ENCODE peak calls at places on chromosomes 16 and 17, in seven cellular contexts. H is BE2C, O is GM23338, Z is body of pancreas, B is hepatocyte, K is fibroblast of lung, W is neural progenitor cell. S is an unnamed sample. For H3K4me1, the result is how much of the 10 kb centered on the place peaks cover.

GRCh38 chr17:29930399-29931010 is 477 bp upstream of the SSH2 start:
- DNase-seq in W (peak), K (peak), B (no peak), O (peak), Z (peak), H (no peak), S (no peak)

GRCh38 chr16:67934306-67935095 is 2.1 kb downstream of the PSMB10 start:
- DNase-seq in O (no peak), H (peak), B (no peak), W (no peak), Z (peak), K (no peak), S (peak)

GRCh38 chr17:75701288-75701687 is 20.0 kb upstream of the ITGB4 start:
- DNase-seq in Z (no peak), B (peak), O (no peak), H (no peak), W (no peak), K (no peak), S (no peak)

GRCh38 chr17:47941998-47942490 is 673 bp downstream of the PNPO start:
- DNase-seq in H (no peak), B (no peak), W (no peak), K (no peak), Z (no peak), O (peak), S (no peak)

GRCh38 chr17:14352139-14352538 is 51.3 kb downstream of the HS3ST3B1 start:
- DNase-seq in K (peak), O (no peak), B (no peak), W (no peak), H (no peak), Z (no peak), S (no peak)

GRCh38 chr17:7001562-7001961 is 5.7 kb downstream of the ALOX12 start:
- DNase-seq in Z (peak), H (no peak), O (peak), W (peak), K (no peak), B (no peak), S (no peak)

GRCh38 chr16:14024300-14024699 is 46.8 kb upstream of the MRTFB start:
- DNase-seq in Z (peak), K (peak), B (no peak), O (no peak), W (no peak), H (no peak), S (no peak)

GRCh38 chr17:31431098-31431794 is 39.8 kb downstream of the RAB11FIP4 start:
- DNase-seq in O (no peak), H (no peak), W (no peak), B (no peak), Z (no peak), K (no peak), S (no peak)

GRCh38 chr17:65103431-65103830 is 33.7 kb upstream of the RGS9 start:
- DNase-seq in Z (no peak), B (no peak), W (no peak), H (no peak), O (no peak), K (no peak), S (no peak)

GRCh38 chr16:1474471-1474795 is 395 bp downstream of the CLCN7 start:
- DNase-seq in Z (no peak), B (peak), O (peak), W (peak), K (no peak), H (no peak), S (no peak)

GRCh38 chr16:1477033-1477432 is 2.2 kb upstream of the CLCN7 start:
- DNase-seq in Z (no peak), W (no peak), O (no peak), K (no peak), H (no peak), B (no peak), S (no peak)

GRCh38 chr16:1474047-1474446 is 781 bp downstream of the CLCN7 start:
- DNase-seq in H (no peak), W (peak), Z (no peak), B (no peak), O (no peak), K (no peak), S (no peak)

GRCh38 chr16:1474796-1475551 is at the start of gene CLCN7:
- DNase-seq in B (peak), O (peak), Z (peak), K (peak), H (peak), W (peak), S (peak)

DNA sequence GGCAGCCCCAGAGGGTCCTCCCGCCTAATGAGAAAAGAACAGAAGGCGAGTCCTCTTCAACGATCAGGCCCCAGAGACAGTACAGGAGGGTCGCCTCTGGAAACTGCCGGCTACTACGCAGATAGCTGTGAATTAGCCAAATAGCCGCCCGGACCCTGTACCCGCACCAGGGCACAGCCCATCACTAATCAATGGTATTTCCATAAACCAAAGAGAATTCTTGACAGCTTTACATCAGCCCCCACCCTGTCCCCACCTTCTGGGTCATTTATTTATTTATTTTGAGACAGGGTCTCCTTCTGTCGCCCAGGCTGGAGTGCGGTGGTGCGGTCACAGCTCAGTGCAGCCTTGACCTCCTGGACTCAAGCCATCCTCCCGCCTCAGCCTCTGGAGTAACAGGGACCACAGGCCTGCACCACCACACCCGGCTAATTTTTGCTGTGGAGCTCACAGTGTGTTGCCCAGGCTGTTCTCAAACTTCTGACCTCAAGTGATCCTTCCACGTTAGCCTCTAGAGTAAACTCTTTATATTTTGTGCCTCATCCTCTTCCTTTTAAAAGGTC is 805 bp upstream of the CLCN7 start:
- DNase-seq in W (no peak), H (no peak), B (no peak), K (no peak), O (no peak), Z (no peak), S (no peak)
- H3K4me1 ChIP-seq in W (under half), H (under half), B (under half), K (under half), O (under half), Z (under half), S (under half)

DNA sequence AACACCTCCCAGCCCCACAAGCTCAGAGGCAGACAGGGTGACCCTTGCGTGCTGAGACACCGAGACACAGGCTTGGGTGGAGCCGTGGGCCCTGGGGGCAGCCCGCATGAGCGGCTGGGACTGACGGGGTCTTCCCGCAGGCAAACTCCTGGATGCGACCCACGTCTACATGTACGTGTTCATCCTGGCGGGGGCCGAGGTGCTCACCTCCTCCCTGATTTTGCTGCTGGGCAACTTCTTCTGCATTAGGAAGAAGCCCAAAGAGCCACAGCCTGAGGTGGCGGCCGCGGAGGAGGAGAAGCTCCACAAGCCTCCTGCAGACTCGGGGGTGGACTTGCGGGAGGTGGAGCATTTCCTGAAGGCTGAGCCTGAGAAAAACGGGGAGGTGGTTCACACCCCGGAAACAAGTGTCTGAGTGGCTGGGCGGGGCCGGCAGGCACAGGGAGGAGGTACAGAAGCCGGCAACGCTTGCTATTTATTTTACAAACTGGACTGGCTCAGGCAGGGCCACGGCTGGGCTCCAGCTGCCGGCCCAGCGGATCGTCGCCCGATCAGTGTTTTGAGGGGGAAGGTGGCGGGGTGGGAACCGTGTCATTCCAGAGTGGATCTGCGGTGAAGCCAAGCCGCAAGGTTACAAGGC is 9.8 kb downstream of the SLC16A3 start:
- DNase-seq in O (no peak), K (peak), H (peak), Z (peak), W (no peak), B (peak), S (peak)
- H3K4me3 ChIP-seq in O (no peak), K (no peak), H (no peak), Z (no peak), W (no peak), B (no peak), S (peak)

DNA sequence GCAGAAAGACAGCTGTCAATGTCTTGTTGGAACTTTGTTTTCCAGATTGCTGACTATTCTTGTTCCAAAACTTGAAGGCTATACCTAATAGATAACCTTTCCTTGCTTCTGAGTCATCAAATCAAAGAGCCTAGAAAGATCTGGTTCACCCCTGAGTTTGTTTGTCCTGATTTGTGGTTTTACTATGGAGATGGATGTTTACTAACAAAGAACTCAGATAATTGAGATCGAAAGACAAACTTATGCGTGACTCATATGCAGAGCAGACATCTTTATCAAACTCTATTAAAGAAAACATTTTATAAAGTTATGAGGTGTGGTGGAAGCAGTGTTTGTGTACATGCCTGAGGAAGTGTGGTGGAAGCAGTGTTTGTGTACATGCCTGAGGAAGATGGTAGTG is 311.1 kb upstream of the TBX2 start:
- DNase-seq in B (no peak), W (no peak), O (no peak), H (no peak), K (peak), Z (no peak), S (no peak)
- TF ChIP-seq CTCF in B (no peak), W (no peak), O (no peak), H (no peak), K (no peak), Z (no peak), S (no peak)

GRCh38 chr16:15827709-15828343 is 29.0 kb downstream of the MYH11 start:
- DNase-seq in H (no peak), O (no peak), W (no peak), Z (no peak), B (no peak), K (no peak), S (no peak)
- H3K4me1 ChIP-seq in H (under half), O (under half), W (under half), Z (under half), B (under half), K (under half), S (under half)

GRCh38 chr17:19460695-19461094 is 49.7 kb downstream of the RNF112 start:
- DNase-seq in H (no peak), B (no peak), O (peak), K (peak), W (no peak), Z (no peak), S (peak)
- H3K4me3 ChIP-seq in H (no peak), B (no peak), O (peak), K (no peak), W (no peak), Z (no peak), S (no peak)

GRCh38 chr17:61386251-61386650 is 13.4 kb upstream of the TBX2 start:
- DNase-seq in O (no peak), Z (no peak), W (no peak), H (no peak), K (no peak), B (no peak), S (no peak)

GRCh38 chr17:61384384-61385090 is 15.1 kb upstream of the TBX2 start:
- DNase-seq in H (peak), O (no peak), Z (no peak), B (peak), K (no peak), W (no peak), S (no peak)

GRCh38 chr17:61387011-61387410 is 12.6 kb upstream of the TBX2 start:
- DNase-seq in O (no peak), B (no peak), W (no peak), H (no peak), Z (no peak), K (no peak), S (peak)

GRCh38 chr17:61385091-61385868 is 14.4 kb upstream of the TBX2 start:
- DNase-seq in B (no peak), Z (no peak), W (no peak), K (no peak), H (no peak), O (no peak), S (no peak)

DNA sequence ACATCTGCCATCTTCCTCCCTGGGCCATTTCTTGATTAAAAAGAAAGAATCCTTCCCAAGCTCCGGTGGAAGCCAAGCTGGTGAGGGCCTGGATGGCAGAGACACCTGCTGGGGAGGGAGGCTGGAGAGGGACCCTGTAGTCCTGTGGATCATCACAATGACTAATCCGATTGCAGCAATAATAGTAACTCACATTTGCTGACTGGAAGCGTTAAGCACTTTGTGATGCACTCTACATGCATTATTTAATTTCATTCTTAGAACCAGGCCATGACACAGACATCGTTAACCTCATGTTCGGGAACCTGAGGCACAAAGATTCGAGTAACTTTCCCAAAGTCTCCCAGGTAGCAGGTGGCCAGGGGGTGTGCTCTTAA is 13.8 kb upstream of the TBX2 start:
- DNase-seq in B (no peak), K (peak), Z (no peak), W (no peak), O (no peak), H (peak), S (no peak)
- TF ChIP-seq CTCF in B (no peak), K (no peak), Z (no peak), W (no peak), O (no peak), H (peak), S (no peak)

GRCh38 chr16:50201784-50202183 is 48.7 kb downstream of the TENT4B start:
- DNase-seq in Z (no peak), H (no peak), B (no peak), K (no peak), O (no peak), W (no peak), S (no peak)

GRCh38 chr16:50204426-50205108 is 51.5 kb downstream of the TENT4B start:
- DNase-seq in K (no peak), Z (no peak), H (no peak), O (no peak), B (no peak), W (no peak), S (no peak)

GRCh38 chr16:50202926-50203624 is 50.0 kb downstream of the TENT4B start:
- DNase-seq in O (no peak), Z (no peak), K (peak), B (peak), W (no peak), H (no peak), S (no peak)

GRCh38 chr16:50207652-50208051 is 54.5 kb downstream of the TENT4B start:
- DNase-seq in B (no peak), H (no peak), K (peak), W (no peak), O (no peak), Z (no peak), S (no peak)

DNA sequence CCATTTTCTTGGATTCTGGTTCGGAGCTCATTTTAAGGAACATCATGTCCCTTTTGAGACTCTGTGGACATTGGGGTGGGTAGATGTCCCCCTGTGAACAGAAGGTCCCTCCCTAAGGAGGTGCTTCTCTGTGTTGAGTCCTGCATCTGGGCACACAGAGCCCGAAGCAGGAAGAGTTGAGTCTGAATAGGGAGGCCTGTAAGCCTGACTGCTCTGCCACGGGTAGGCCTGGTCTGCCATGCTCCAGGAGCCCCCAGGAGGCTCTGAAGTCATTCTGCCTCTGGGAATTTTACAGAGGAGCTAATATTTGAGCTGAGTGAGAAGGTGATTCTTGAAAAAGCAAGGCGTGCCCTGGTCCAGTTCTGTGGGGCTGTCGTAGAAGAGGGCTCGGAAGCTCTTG is 50.6 kb downstream of the TENT4B start:
- DNase-seq in H (no peak), Z (no peak), B (no peak), K (no peak), W (no peak), O (no peak), S (no peak)
- H3K4me1 ChIP-seq in H (under half), Z (half or more), B (under half), K (under half), W (under half), O (under half), S (half or more)

GRCh38 chr17:16286009-16286946 is 67.0 kb downstream of the CENPV start:
- DNase-seq in B (peak), O (peak), H (peak), K (peak), W (peak), Z (peak), S (peak)
- H3K4me3 ChIP-seq in B (no peak), O (peak), H (peak), K (no peak), W (no peak), Z (no peak), S (peak)

GRCh38 chr16:2852003-2852730 is 5.8 kb downstream of the PRSS22 start:
- DNase-seq in W (no peak), O (no peak), H (no peak), B (no peak), Z (no peak), K (no peak), S (peak)
- TF ChIP-seq CTCF in W (no peak), O (no peak), H (no peak), B (no peak), Z (no peak), K (no peak), S (no peak)

S was measured in psoas muscle.